ENCODE peak calls at places on chromosome 9, in eight cellular contexts. C, N, Q, M, H, D, O and Z are unnamed samples.

GRCh38 chr9:109441296-109441695 is 56.8 kb downstream of the PTPN3 start:
- DNase-seq in Q (no peak), O (no peak), C (no peak), N (no peak), H (no peak), M (no peak), D (no peak), Z (no peak)

GRCh38 chr9:77714077-77714549 is 66.0 kb upstream of the GNA14 start:
- DNase-seq in D (no peak), N (no peak), H (peak; percentile 19), M (peak; percentile 38), C (no peak), O (peak; percentile 17), Q (no peak), Z (no peak)

GRCh38 chr9:117293199-117294114 is 121.4 kb downstream of the ASTN2 start:
- DNase-seq in Q (no peak), H (no peak), M (no peak), N (no peak), O (no peak), C (no peak), D (no peak), Z (no peak)

GRCh38 chr9:131621551-131622321 is 76.4 kb downstream of the PRRT1B start:
- DNase-seq in N (no peak), O (no peak), M (no peak), Q (no peak), H (no peak), C (no peak), D (no peak), Z (no peak)

GRCh38 chr9:134171316-134172197 is 7.2 kb upstream of the RNU6ATAC start:
- DNase-seq in C (no peak), O (no peak), Q (no peak), N (no peak), H (peak; percentile 61), M (peak; percentile 28), D (no peak), Z (no peak)

GRCh38 chr9:36461341-36461740 is 61.3 kb upstream of the RNF38 start:
- DNase-seq in N (no peak), Q (no peak), M (peak; percentile 40), H (no peak), D (no peak), C (no peak), O (no peak), Z (no peak)

GRCh38 chr9:68762570-68762969 is 57.5 kb downstream of the PIP5K1B start:
- DNase-seq in Q (no peak), D (no peak), N (no peak), C (no peak), M (no peak), H (no peak), O (no peak), Z (no peak)

GRCh38 chr9:108859459-108860114 is 2.5 kb upstream of the ACTL7A start:
- DNase-seq in M (no peak), C (no peak), N (no peak), Q (no peak), D (no peak), H (peak; percentile 14), O (no peak), Z (no peak)

GRCh38 chr9:109383356-109383755 is 62.5 kb upstream of the EPB41L4B start:
- DNase-seq in O (no peak), Q (peak; percentile 17), M (no peak), H (no peak), N (no peak), C (no peak), D (no peak), Z (no peak)

GRCh38 chr9:130124471-130124870 is 47.7 kb upstream of the NCS1 start:
- DNase-seq in D (no peak), N (no peak), H (no peak), M (peak; percentile 68), Q (no peak), O (no peak), C (no peak), Z (no peak)

GRCh38 chr9:71681708-71682268 is 86.5 kb downstream of the CEMIP2 start:
- DNase-seq in H (peak; percentile 62), N (no peak), M (peak; percentile 76), Q (no peak), O (peak; percentile 4), C (peak; percentile 41), D (no peak), Z (no peak)

GRCh38 chr9:76610009-76610352 is 151.0 kb downstream of the GCNT1 start:
- DNase-seq in M (peak; percentile 54), D (no peak), C (no peak), N (no peak), O (no peak), H (no peak), Q (no peak), Z (no peak)

GRCh38 chr9:81968026-81968425 is 20.5 kb upstream of the SPATA31D1 start:
- DNase-seq in O (no peak), N (no peak), Q (no peak), C (no peak), M (no peak), D (no peak), H (no peak), Z (no peak)

GRCh38 chr9:132241840-132242620 is 80.2 kb downstream of the NTNG2 start:
- DNase-seq in N (no peak), D (no peak), O (peak; percentile 54), Q (peak; percentile 77), H (peak; percentile 33), M (no peak), C (peak; percentile 56), Z (no peak)

GRCh38 chr9:126763130-126763764 is 41.6 kb upstream of the ZBTB43 start:
- DNase-seq in C (no peak), H (peak; percentile 39), Q (no peak), N (no peak), O (no peak), M (no peak), D (no peak), Z (no peak)